ENCODE peak calls at places on chromosome 15, in five cellular contexts. X is fibroblast of villous mesenchyme, F is progenitor cell of endocrine pancreas, Q is adrenal gland, I is left ventricle myocardium inferior. Y is an unnamed sample.

GRCh38 chr15:89630974-89631901 is 24.0 kb downstream of the KIF7 start:
- DNase-seq in I (no peak), X (no peak), Q (no peak), F (no peak), Y (no peak)

GRCh38 chr15:52735231-52736089 is 54.7 kb downstream of the ONECUT1 start:
- DNase-seq in I (no peak), Q (peak), X (peak), F (peak), Y (peak)

GRCh38 chr15:101003076-101003475 is 83.9 kb downstream of the LRRK1 start:
- DNase-seq in Q (peak), I (no peak), F (no peak), X (no peak), Y (no peak)

GRCh38 chr15:88441076-88441730 is 26.0 kb downstream of the MRPL46 start:
- DNase-seq in I (no peak), Q (no peak), X (no peak), F (no peak), Y (no peak)

GRCh38 chr15:101320501-101321052 is 25.5 kb upstream of the SNRPA1 start:
- DNase-seq in I (peak), X (peak), F (no peak), Q (peak), Y (no peak)

GRCh38 chr15:27271258-27271657 is 300.3 kb downstream of the GABRG3 start:
- DNase-seq in Q (no peak), F (no peak), I (no peak), X (no peak), Y (no peak)

GRCh38 chr15:33101036-33101435 is 93.5 kb downstream of the FMN1 start:
- DNase-seq in F (no peak), X (no peak), I (no peak), Q (no peak), Y (no peak)

GRCh38 chr15:57885435-57885834 is 178.9 kb downstream of the POLR2M start:
- DNase-seq in Q (no peak), I (no peak), F (no peak), X (no peak), Y (no peak)

GRCh38 chr15:59399465-59400102 is 26.9 kb upstream of the MYO1E start:
- DNase-seq in F (no peak), X (no peak), I (no peak), Q (no peak), Y (peak)

GRCh38 chr15:22806664-22807063 is 20.2 kb downstream of the NIPA1 start:
- DNase-seq in Q (no peak), I (no peak), X (no peak), F (no peak), Y (no peak)

GRCh38 chr15:86178845-86179244 is 99.2 kb downstream of the AGBL1 start:
- DNase-seq in X (no peak), Q (no peak), F (no peak), I (no peak), Y (no peak)

GRCh38 chr15:78625621-78626280 is 5.0 kb upstream of the CHRNA3 start:
- DNase-seq in Q (peak), I (no peak), X (no peak), F (no peak), Y (no peak)

DNA sequence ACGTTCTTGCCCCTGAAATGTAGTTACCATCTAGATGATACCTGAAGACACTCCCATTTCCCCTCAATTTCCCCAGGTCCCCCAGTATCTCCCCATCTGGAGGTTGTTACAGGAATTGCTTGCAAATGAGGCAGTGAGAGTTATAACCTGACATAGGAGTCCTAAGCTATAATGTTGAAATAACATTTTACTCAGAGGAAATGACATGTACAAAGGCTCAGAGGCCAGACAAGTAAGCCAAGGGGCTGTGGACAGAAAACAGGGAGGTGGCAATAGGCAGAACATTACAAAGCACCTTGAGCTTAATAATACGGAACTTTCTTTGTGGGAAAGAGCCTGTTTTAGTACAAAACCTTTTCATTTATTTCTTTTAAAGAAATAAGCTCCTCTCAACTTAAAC is 171.9 kb downstream of the FRMD5 start:
- DNase-seq in Q (no peak), F (no peak), I (no peak), X (no peak), Y (no peak)
- TF ChIP-seq CTCF in Q (no peak), F (no peak), I (no peak), X (peak), Y (no peak)

GRCh38 chr15:65008989-65009388 is 19.3 kb upstream of the SPG21 start:
- DNase-seq in F (no peak), Q (no peak), X (peak), I (no peak), Y (no peak)
- TF ChIP-seq CTCF in F (no peak), Q (peak), X (peak), I (no peak), Y (no peak)

GRCh38 chr15:31330111-31330785 is 3.6 kb downstream of the KLF13 start:
- DNase-seq in F (no peak), X (no peak), I (no peak), Q (no peak), Y (no peak)

GRCh38 chr15:31328999-31329639 is 2.5 kb downstream of the KLF13 start:
- DNase-seq in Q (no peak), X (no peak), F (no peak), I (no peak), Y (peak)

GRCh38 chr15:31328425-31328998 is 1.9 kb downstream of the KLF13 start:
- DNase-seq in I (peak), Q (no peak), X (peak), F (no peak), Y (no peak)

GRCh38 chr15:31330836-31331235 is 4.2 kb downstream of the KLF13 start:
- DNase-seq in X (no peak), Q (no peak), I (peak), F (no peak), Y (peak)

GRCh38 chr15:31329640-31330010 is 3.0 kb downstream of the KLF13 start:
- DNase-seq in Q (no peak), I (no peak), F (no peak), X (no peak), Y (no peak)
- TF ChIP-seq CTCF in Q (no peak), I (no peak), F (no peak), X (no peak), Y (no peak)

GRCh38 chr15:61621146-61621545 is 392.0 kb upstream of the RORA start:
- DNase-seq in F (peak), Q (peak), X (no peak), I (no peak), Y (no peak)
- TF ChIP-seq CTCF in F (peak), Q (peak), X (peak), I (peak), Y (peak)

DNA sequence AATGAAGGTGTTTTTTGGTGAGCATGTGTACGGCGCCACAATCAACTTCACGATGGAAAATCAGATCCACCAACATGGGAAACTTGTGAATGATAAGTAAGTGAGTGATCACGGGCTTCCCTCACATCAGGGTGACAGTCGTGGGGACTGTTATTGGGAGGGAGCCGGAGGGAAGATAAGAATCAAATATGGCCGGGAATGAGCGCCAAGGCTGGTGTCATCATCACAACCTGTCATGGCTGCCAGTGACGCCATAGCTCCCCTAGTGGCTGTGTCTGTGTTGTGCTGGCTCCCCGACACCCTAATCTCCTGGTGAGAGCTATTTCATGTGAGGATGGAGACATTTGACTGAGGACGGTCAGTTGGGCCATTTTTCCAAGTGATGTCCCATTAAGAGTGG is 168.5 kb downstream of the SV2B start:
- DNase-seq in Q (no peak), F (no peak), I (no peak), X (no peak), Y (no peak)
- TF ChIP-seq CTCF in Q (no peak), F (peak), I (peak), X (peak), Y (no peak)

DNA sequence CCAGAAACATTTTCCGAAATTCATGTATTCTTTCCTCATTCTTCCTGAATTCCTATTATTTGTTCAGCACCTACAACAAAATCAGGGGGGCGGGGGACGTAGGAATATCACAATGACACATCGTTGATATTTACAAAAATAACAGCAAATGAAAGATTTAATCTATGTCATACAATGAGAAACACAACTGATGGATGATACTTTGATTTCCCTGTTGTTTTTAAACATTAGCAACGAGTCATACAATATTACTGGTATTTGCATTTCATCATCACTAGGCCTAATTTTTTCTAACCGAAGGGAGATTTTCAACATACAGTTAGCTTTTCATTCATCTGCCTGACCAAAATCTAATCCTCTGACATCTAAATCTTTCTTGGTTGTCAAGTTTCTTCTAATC is 45.3 kb upstream of the INO80 start:
- DNase-seq in Q (no peak), F (no peak), X (peak), I (no peak), Y (no peak)
- TF ChIP-seq CTCF in Q (no peak), F (no peak), X (no peak), I (no peak), Y (no peak)

Y was measured in Peyer's patch.